ENCODE peak calls at places on chromosomes 2 and 18, in eight cellular contexts. One of them, this sample, is unnamed.

GRCh38 chr2:235034270-235035135 is 82.7 kb downstream of the SH3BP4 start:
- DNase-seq in stimulated activated CD4-positive, alpha-beta T cell treated with anti-CD3 and anti-CD28 coated beads, Interleukin-12 subunit alpha, Interleukin-12 subunit beta, amount 100 ng/mL, for 48 hours: no peak
- DNase-seq in AG09309: no peak
- DNase-seq in aorta: no peak
- DNase-seq in activated T-cell treated with anti-CD3 and anti-CD28 coated beads for 24 hours: no peak
- DNase-seq in HT-29: no peak
- DNase-seq in ACHN: no peak
- DNase-seq in stimulated activated CD8-positive, alpha-beta memory T cell treated with anti-CD3 and anti-CD28 coated beads, Interleukin-15, amount 100 ng/mL, for 24 hours: no peak
- DNase-seq in this sample: no peak

GRCh38 chr2:219274392-219274921 is 4.7 kb upstream of the DNAJB2 start:
- DNase-seq in stimulated activated CD4-positive, alpha-beta T cell treated with anti-CD3 and anti-CD28 coated beads, Interleukin-12 subunit alpha, Interleukin-12 subunit beta, amount 100 ng/mL, for 48 hours: no peak
- DNase-seq in stimulated activated CD8-positive, alpha-beta memory T cell treated with anti-CD3 and anti-CD28 coated beads, Interleukin-15, amount 100 ng/mL, for 24 hours: no peak
- DNase-seq in ACHN: peak; percentile 95
- DNase-seq in HT-29: no peak
- DNase-seq in AG09309: no peak
- DNase-seq in activated T-cell treated with anti-CD3 and anti-CD28 coated beads for 24 hours: no peak
- DNase-seq in aorta: peak; percentile 78
- DNase-seq in this sample: no peak

GRCh38 chr18:50642439-50642838 is 82.6 kb downstream of the MAPK4 start:
- DNase-seq in AG09309: no peak
- DNase-seq in ACHN: no peak
- DNase-seq in stimulated activated CD8-positive, alpha-beta memory T cell treated with anti-CD3 and anti-CD28 coated beads, Interleukin-15, amount 100 ng/mL, for 24 hours: no peak
- DNase-seq in activated T-cell treated with anti-CD3 and anti-CD28 coated beads for 24 hours: no peak
- DNase-seq in HT-29: no peak
- DNase-seq in stimulated activated CD4-positive, alpha-beta T cell treated with anti-CD3 and anti-CD28 coated beads, Interleukin-12 subunit alpha, Interleukin-12 subunit beta, amount 100 ng/mL, for 48 hours: no peak
- DNase-seq in aorta: no peak
- DNase-seq in this sample: no peak

GRCh38 chr2:218444692-218445357 is 25.9 kb downstream of the VIL1 start:
- DNase-seq in ACHN: no peak
- DNase-seq in stimulated activated CD8-positive, alpha-beta memory T cell treated with anti-CD3 and anti-CD28 coated beads, Interleukin-15, amount 100 ng/mL, for 24 hours: no peak
- DNase-seq in AG09309: no peak
- DNase-seq in aorta: peak; percentile 37
- DNase-seq in HT-29: peak; percentile 76
- DNase-seq in activated T-cell treated with anti-CD3 and anti-CD28 coated beads for 24 hours: no peak
- DNase-seq in stimulated activated CD4-positive, alpha-beta T cell treated with anti-CD3 and anti-CD28 coated beads, Interleukin-12 subunit alpha, Interleukin-12 subunit beta, amount 100 ng/mL, for 48 hours: no peak
- DNase-seq in this sample: no peak

GRCh38 chr2:84846732-84847131 is 34.2 kb downstream of the TRABD2A start:
- DNase-seq in stimulated activated CD8-positive, alpha-beta memory T cell treated with anti-CD3 and anti-CD28 coated beads, Interleukin-15, amount 100 ng/mL, for 24 hours: no peak
- DNase-seq in HT-29: no peak
- DNase-seq in stimulated activated CD4-positive, alpha-beta T cell treated with anti-CD3 and anti-CD28 coated beads, Interleukin-12 subunit alpha, Interleukin-12 subunit beta, amount 100 ng/mL, for 48 hours: no peak
- DNase-seq in activated T-cell treated with anti-CD3 and anti-CD28 coated beads for 24 hours: no peak
- DNase-seq in ACHN: no peak
- DNase-seq in AG09309: no peak
- DNase-seq in aorta: no peak
- DNase-seq in this sample: no peak

GRCh38 chr18:57921708-57922107 is 118.6 kb upstream of the ATP8B1 start:
- DNase-seq in activated T-cell treated with anti-CD3 and anti-CD28 coated beads for 24 hours: no peak
- DNase-seq in stimulated activated CD4-positive, alpha-beta T cell treated with anti-CD3 and anti-CD28 coated beads, Interleukin-12 subunit alpha, Interleukin-12 subunit beta, amount 100 ng/mL, for 48 hours: no peak
- DNase-seq in ACHN: peak; percentile 5
- DNase-seq in stimulated activated CD8-positive, alpha-beta memory T cell treated with anti-CD3 and anti-CD28 coated beads, Interleukin-15, amount 100 ng/mL, for 24 hours: no peak
- DNase-seq in HT-29: no peak
- DNase-seq in AG09309: no peak
- DNase-seq in aorta: no peak
- DNase-seq in this sample: no peak

GRCh38 chr18:49863769-49864615 is 50.7 kb upstream of the ACAA2 start:
- DNase-seq in stimulated activated CD4-positive, alpha-beta T cell treated with anti-CD3 and anti-CD28 coated beads, Interleukin-12 subunit alpha, Interleukin-12 subunit beta, amount 100 ng/mL, for 48 hours: no peak
- DNase-seq in aorta: no peak
- DNase-seq in AG09309: no peak
- DNase-seq in stimulated activated CD8-positive, alpha-beta memory T cell treated with anti-CD3 and anti-CD28 coated beads, Interleukin-15, amount 100 ng/mL, for 24 hours: no peak
- DNase-seq in ACHN: no peak
- DNase-seq in activated T-cell treated with anti-CD3 and anti-CD28 coated beads for 24 hours: no peak
- DNase-seq in HT-29: no peak
- DNase-seq in this sample: no peak

GRCh38 chr2:5394223-5394622 is 298.0 kb upstream of the SOX11 start:
- DNase-seq in HT-29: no peak
- DNase-seq in ACHN: no peak
- DNase-seq in aorta: no peak
- DNase-seq in stimulated activated CD8-positive, alpha-beta memory T cell treated with anti-CD3 and anti-CD28 coated beads, Interleukin-15, amount 100 ng/mL, for 24 hours: no peak
- DNase-seq in stimulated activated CD4-positive, alpha-beta T cell treated with anti-CD3 and anti-CD28 coated beads, Interleukin-12 subunit alpha, Interleukin-12 subunit beta, amount 100 ng/mL, for 48 hours: no peak
- DNase-seq in AG09309: no peak
- DNase-seq in activated T-cell treated with anti-CD3 and anti-CD28 coated beads for 24 hours: no peak
- DNase-seq in this sample: no peak

GRCh38 chr2:140891614-140892212 is 1239.1 kb downstream of the LRP1B start:
- DNase-seq in stimulated activated CD8-positive, alpha-beta memory T cell treated with anti-CD3 and anti-CD28 coated beads, Interleukin-15, amount 100 ng/mL, for 24 hours: no peak
- DNase-seq in activated T-cell treated with anti-CD3 and anti-CD28 coated beads for 24 hours: no peak
- DNase-seq in aorta: no peak
- DNase-seq in AG09309: no peak
- DNase-seq in ACHN: peak; percentile 10
- DNase-seq in HT-29: no peak
- DNase-seq in stimulated activated CD4-positive, alpha-beta T cell treated with anti-CD3 and anti-CD28 coated beads, Interleukin-12 subunit alpha, Interleukin-12 subunit beta, amount 100 ng/mL, for 48 hours: no peak
- DNase-seq in this sample: no peak

GRCh38 chr2:126643972-126644371 is 12.0 kb upstream of the GYPC start:
- DNase-seq in stimulated activated CD4-positive, alpha-beta T cell treated with anti-CD3 and anti-CD28 coated beads, Interleukin-12 subunit alpha, Interleukin-12 subunit beta, amount 100 ng/mL, for 48 hours: no peak
- DNase-seq in stimulated activated CD8-positive, alpha-beta memory T cell treated with anti-CD3 and anti-CD28 coated beads, Interleukin-15, amount 100 ng/mL, for 24 hours: no peak
- DNase-seq in aorta: no peak
- DNase-seq in ACHN: no peak
- DNase-seq in activated T-cell treated with anti-CD3 and anti-CD28 coated beads for 24 hours: no peak
- DNase-seq in AG09309: no peak
- DNase-seq in HT-29: no peak
- DNase-seq in this sample: no peak

GRCh38 chr2:8119782-8120551 is 561.9 kb upstream of the ID2 start:
- DNase-seq in aorta: no peak
- DNase-seq in activated T-cell treated with anti-CD3 and anti-CD28 coated beads for 24 hours: no peak
- DNase-seq in stimulated activated CD8-positive, alpha-beta memory T cell treated with anti-CD3 and anti-CD28 coated beads, Interleukin-15, amount 100 ng/mL, for 24 hours: no peak
- DNase-seq in stimulated activated CD4-positive, alpha-beta T cell treated with anti-CD3 and anti-CD28 coated beads, Interleukin-12 subunit alpha, Interleukin-12 subunit beta, amount 100 ng/mL, for 48 hours: no peak
- DNase-seq in HT-29: peak; percentile 63
- DNase-seq in AG09309: no peak
- DNase-seq in ACHN: no peak
- DNase-seq in this sample: no peak

GRCh38 chr2:20137131-20137571 is 85.7 kb upstream of the LAPTM4A start:
- DNase-seq in HT-29: no peak
- DNase-seq in stimulated activated CD8-positive, alpha-beta memory T cell treated with anti-CD3 and anti-CD28 coated beads, Interleukin-15, amount 100 ng/mL, for 24 hours: no peak
- DNase-seq in stimulated activated CD4-positive, alpha-beta T cell treated with anti-CD3 and anti-CD28 coated beads, Interleukin-12 subunit alpha, Interleukin-12 subunit beta, amount 100 ng/mL, for 48 hours: no peak
- DNase-seq in AG09309: no peak
- DNase-seq in ACHN: no peak
- DNase-seq in aorta: no peak
- DNase-seq in activated T-cell treated with anti-CD3 and anti-CD28 coated beads for 24 hours: no peak
- DNase-seq in this sample: no peak

GRCh38 chr2:7010376-7010775 is 93.2 kb downstream of the RNF144A start:
- DNase-seq in AG09309: peak; percentile 74
- DNase-seq in stimulated activated CD8-positive, alpha-beta memory T cell treated with anti-CD3 and anti-CD28 coated beads, Interleukin-15, amount 100 ng/mL, for 24 hours: no peak
- DNase-seq in activated T-cell treated with anti-CD3 and anti-CD28 coated beads for 24 hours: no peak
- DNase-seq in HT-29: no peak
- DNase-seq in aorta: no peak
- DNase-seq in stimulated activated CD4-positive, alpha-beta T cell treated with anti-CD3 and anti-CD28 coated beads, Interleukin-12 subunit alpha, Interleukin-12 subunit beta, amount 100 ng/mL, for 48 hours: no peak
- DNase-seq in ACHN: no peak
- DNase-seq in this sample: no peak

GRCh38 chr2:151032741-151033152 is 228.9 kb downstream of the RBM43 start:
- DNase-seq in stimulated activated CD4-positive, alpha-beta T cell treated with anti-CD3 and anti-CD28 coated beads, Interleukin-12 subunit alpha, Interleukin-12 subunit beta, amount 100 ng/mL, for 48 hours: no peak
- DNase-seq in activated T-cell treated with anti-CD3 and anti-CD28 coated beads for 24 hours: no peak
- DNase-seq in stimulated activated CD8-positive, alpha-beta memory T cell treated with anti-CD3 and anti-CD28 coated beads, Interleukin-15, amount 100 ng/mL, for 24 hours: no peak
- DNase-seq in AG09309: peak; percentile 98
- DNase-seq in HT-29: no peak
- DNase-seq in ACHN: no peak
- DNase-seq in aorta: no peak
- DNase-seq in this sample: no peak

This sample was measured in NCI-H1048.